ENCODE peak calls at places on chromosomes 6 and 20, in ten cellular contexts. G, Q, K, W, E, R, H, U, J and L are unnamed samples.

GRCh38 chr6:148451690-148452089 is 109.1 kb downstream of the SASH1 start:
- DNase-seq in J (no peak), E (no peak), W (no peak), H (no peak), R (no peak), U (peak; percentile 42), Q (no peak), K (no peak), G (no peak), L (no peak)

GRCh38 chr20:16241911-16242310 is 331.3 kb downstream of the KIF16B start:
- DNase-seq in R (peak; percentile 40), K (no peak), U (no peak), J (no peak), H (peak; percentile 68), G (no peak), W (no peak), E (peak; percentile 11), Q (no peak), L (peak; percentile 34)

GRCh38 chr6:20751293-20751946 is 217.2 kb downstream of the CDKAL1 start:
- DNase-seq in K (no peak), J (no peak), H (no peak), R (no peak), E (no peak), G (no peak), U (no peak), Q (no peak), W (no peak), L (no peak)

GRCh38 chr20:34824861-34825529 is 456 bp downstream of the NCOA6 start:
- DNase-seq in R (peak; percentile 83), G (peak; percentile 18), J (peak; percentile 61), H (peak; percentile 35), Q (no peak), E (peak; percentile 20), U (peak; percentile 71), K (peak; percentile 81), W (peak; percentile 73), L (peak; percentile 85)

GRCh38 chr6:142647436-142648389 is 297.3 kb downstream of the HIVEP2 start:
- DNase-seq in W (no peak), J (no peak), G (no peak), H (no peak), K (no peak), R (no peak), E (no peak), Q (no peak), U (no peak), L (no peak)

GRCh38 chr20:57993738-57994431 is 234.6 kb downstream of the ANKRD60 start:
- DNase-seq in R (no peak), E (no peak), J (no peak), U (no peak), Q (no peak), G (no peak), W (no peak), K (no peak), H (peak; percentile 76), L (no peak)

GRCh38 chr6:72922401-72922800 is 300.5 kb downstream of the KCNQ5 start:
- DNase-seq in K (no peak), J (no peak), W (no peak), H (no peak), G (no peak), E (no peak), U (no peak), R (no peak), Q (no peak), L (no peak)

GRCh38 chr6:158548418-158549161 is 11.3 kb upstream of the TMEM181 start:
- DNase-seq in Q (peak; percentile 75), R (no peak), U (no peak), H (no peak), J (no peak), W (no peak), E (no peak), K (no peak), G (no peak), L (no peak)

GRCh38 chr20:4985658-4986057 is 15.7 kb downstream of the SLC23A2 start:
- DNase-seq in W (no peak), G (no peak), Q (no peak), R (peak; percentile 76), J (no peak), H (no peak), E (no peak), U (no peak), K (no peak), L (no peak)

GRCh38 chr6:34145161-34146020 is 496 bp downstream of the GRM4 start:
- DNase-seq in U (no peak), K (peak; percentile 59), J (no peak), E (peak; percentile 61), W (peak; percentile 33), G (no peak), Q (no peak), R (peak; percentile 43), H (peak; percentile 18), L (peak; percentile 78)

GRCh38 chr6:121436966-121437756 is 1.7 kb downstream of the GJA1 start:
- DNase-seq in W (peak; percentile 72), K (peak; percentile 61), R (no peak), U (peak; percentile 50), G (peak; percentile 63), J (peak; percentile 51), E (peak; percentile 39), H (peak; percentile 20), Q (no peak), L (peak; percentile 64)

GRCh38 chr20:34068001-34068400 is 44.0 kb downstream of the EIF2S2 start:
- DNase-seq in Q (no peak), E (no peak), U (no peak), J (no peak), H (no peak), G (no peak), K (no peak), R (no peak), W (no peak), L (no peak)

GRCh38 chr6:85168146-85168545 is 281.7 kb upstream of the NT5E start:
- DNase-seq in R (no peak), E (no peak), Q (no peak), H (no peak), J (no peak), G (no peak), W (no peak), K (no peak), U (no peak), L (no peak)

DNA sequence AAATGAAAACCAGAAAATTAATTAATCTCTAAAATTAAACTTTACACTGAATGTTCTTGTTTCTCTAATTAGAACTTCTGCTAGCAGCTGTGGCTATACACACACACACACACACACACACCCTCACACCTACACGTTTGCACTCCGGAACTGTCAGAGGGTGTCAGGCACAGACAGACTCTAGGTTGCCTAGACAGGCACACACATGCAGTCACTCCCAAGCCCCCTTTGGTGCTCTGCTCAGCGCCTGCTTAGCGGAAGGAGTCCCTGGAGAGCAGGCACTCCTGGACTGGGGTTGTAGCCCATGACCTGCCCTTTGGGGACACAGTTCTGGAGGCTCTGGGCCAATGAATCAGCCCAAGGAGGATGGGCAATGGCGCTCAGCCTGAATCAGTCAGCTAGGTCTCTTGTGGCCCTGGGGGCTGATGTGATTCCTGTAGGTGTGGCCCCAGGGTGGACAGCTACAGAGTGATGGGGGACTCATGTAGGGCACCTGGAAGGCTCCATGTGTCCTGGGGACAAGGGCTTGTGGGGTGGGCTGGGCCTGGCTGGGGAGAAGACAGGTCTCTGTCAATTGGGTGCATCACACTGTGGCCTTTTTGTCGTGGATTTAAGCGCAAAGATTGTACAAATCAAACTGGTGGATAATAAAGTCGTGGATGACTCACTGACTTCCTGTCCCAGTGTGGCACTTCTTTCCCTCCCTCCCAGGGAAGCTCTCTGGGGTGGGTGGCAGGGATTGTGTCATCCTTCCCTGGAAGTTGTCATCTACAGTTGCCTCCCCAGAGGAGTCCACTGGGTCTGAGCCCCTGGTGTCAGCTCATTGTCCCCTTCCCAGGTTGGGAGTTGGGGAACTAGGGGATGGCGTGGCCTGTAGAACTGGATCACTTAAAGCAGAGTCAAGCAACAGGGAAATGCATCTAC is 8.8 kb downstream of the TMEM151B start:
- DNase-seq in U (no peak), W (no peak), K (no peak), R (no peak), G (no peak), Q (no peak), E (no peak), H (no peak), J (no peak), L (no peak)
- H3K27ac ChIP-seq in U (no peak overlapping the region), W (no peak overlapping the region), K (no peak overlapping the region), R (no peak overlapping the region), G (no peak overlapping the region), Q (no peak overlapping the region), E (no peak overlapping the region), H (no peak overlapping the region), J (no peak overlapping the region), L (no peak overlapping the region)

DNA sequence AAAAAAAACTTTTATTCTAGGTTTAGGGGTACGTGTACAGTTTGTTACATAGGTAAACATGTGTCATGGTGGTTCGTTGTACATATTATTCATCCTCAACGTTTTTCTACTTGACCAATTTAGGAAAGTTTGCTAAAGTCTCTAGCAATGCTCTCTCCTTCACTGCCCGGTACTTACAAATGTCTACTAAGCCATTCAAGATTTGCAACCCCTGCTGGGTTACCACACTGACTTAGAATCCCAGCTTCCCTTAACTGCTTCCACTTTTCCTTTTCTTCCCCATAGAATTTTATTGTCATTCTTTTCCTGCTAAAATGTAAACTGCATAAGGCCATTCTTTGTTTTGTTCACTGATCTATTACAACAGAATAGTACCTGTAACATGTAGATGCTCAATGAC is 97.4 kb downstream of the SMPDL3A start:
- DNase-seq in G (no peak), J (no peak), R (no peak), H (no peak), U (no peak), E (no peak), W (no peak), K (no peak), Q (no peak), L (no peak)
- TF ChIP-seq CTCF in G (no peak), J (no peak), R (no peak), H (no peak), U (no peak), E (no peak), W (no peak), K (no peak), Q (no peak), L (no peak)

DNA sequence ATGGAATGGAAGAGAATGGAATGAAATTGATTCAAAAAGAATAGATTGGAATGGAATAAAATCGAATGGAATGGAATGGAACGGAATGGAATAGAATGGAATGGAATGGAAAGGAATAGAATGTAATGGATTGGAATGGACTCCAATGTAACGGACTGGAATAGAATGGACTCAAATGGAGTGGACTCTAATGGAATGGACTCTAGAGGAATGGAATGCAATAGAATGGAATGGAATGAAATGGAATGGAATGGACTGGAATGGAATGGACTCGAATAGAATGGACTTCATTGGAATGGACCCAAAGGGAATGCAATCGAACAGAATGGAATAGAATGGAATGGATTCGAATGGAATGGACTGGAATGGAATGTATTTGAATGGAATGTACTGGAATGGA is 19.7 kb upstream of the DEFB115 start:
- DNase-seq in H (no peak), U (no peak), R (no peak), J (no peak), W (no peak), Q (no peak), G (no peak), E (no peak), K (no peak), L (no peak)
- H3K9me3 ChIP-seq in H (peaks cover 90% of the 10 kb centered on the region), U (peaks cover 43% of the 10 kb centered on the region), R (peaks cover 83% of the 10 kb centered on the region), J (peaks cover 100% of the 10 kb centered on the region), W (no peaks in the 10 kb centered on the region), Q (peaks cover 99% of the 10 kb centered on the region), G (peaks cover 13% of the 10 kb centered on the region), E (peaks cover 87% of the 10 kb centered on the region), K (peaks cover 75% of the 10 kb centered on the region), L (peaks cover 32% of the 10 kb centered on the region)

DNA sequence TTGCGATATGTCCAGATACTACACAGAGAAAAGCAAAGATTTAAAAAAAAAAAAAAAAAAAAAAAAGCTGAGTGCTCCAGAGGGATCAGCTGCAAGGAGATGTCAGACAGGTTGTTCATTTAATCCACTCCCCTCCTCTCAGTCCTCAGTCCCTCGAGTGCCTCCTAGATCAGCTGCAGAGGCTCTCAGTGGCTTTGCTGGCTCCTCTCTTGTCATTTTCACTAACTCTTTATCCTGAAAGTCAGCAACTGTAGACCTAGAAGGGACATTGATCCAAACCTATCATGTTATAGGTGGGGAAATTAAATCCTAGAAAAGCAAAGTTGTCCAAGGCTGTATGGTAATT is 61.6 kb downstream of the KIAA0319 start:
- DNase-seq in R (no peak), J (no peak), K (no peak), G (no peak), W (no peak), H (no peak), Q (no peak), U (no peak), E (no peak), L (no peak)
- H3K27ac ChIP-seq in R (no peak overlapping the region), J (no peak overlapping the region), K (no peak overlapping the region), G (no peak overlapping the region), W (no peak overlapping the region), H (no peak overlapping the region), Q (no peak overlapping the region), U (peak overlapping the region; percentile 31), E (no peak overlapping the region), L (peak overlapping the region; percentile 95)